ENCODE peak calls at places on chromosome 1, in nine cellular contexts. J, M, S, A, O, C, Y, E and I are unnamed samples.

GRCh38 chr1:30599721-30600120 is 123.7 kb downstream of the MATN1 start:
- DNase-seq in S (no peak), O (no peak), E (no peak), M (no peak), C (no peak), J (no peak), A (no peak), Y (no peak), I (no peak)

GRCh38 chr1:155052412-155053400 is 1.6 kb downstream of the ADAM15 start:
- DNase-seq in S (no peak), J (no peak), C (peak), E (no peak), A (no peak), Y (peak), O (no peak), M (no peak), I (peak)

GRCh38 chr1:108559215-108560142 is at the start of gene EEIG2:
- DNase-seq in A (peak), M (peak), E (peak), C (peak), J (no peak), Y (peak), O (peak), S (peak), I (peak)

GRCh38 chr1:39102537-39103320 is 76.6 kb downstream of the NDUFS5 start:
- DNase-seq in C (peak), Y (no peak), S (peak), E (no peak), A (peak), M (peak), O (peak), J (no peak), I (peak)

GRCh38 chr1:40439247-40439646 is 11.0 kb upstream of the ZFP69B start:
- DNase-seq in A (no peak), S (no peak), E (no peak), C (no peak), Y (no peak), M (no peak), O (no peak), J (no peak), I (no peak)

GRCh38 chr1:156420209-156421061 is 51.4 kb downstream of the RHBG start:
- DNase-seq in A (no peak), C (peak), E (no peak), Y (peak), M (no peak), S (no peak), O (no peak), J (no peak), I (peak)

GRCh38 chr1:216183427-216183826 is 239.8 kb downstream of the USH2A start:
- DNase-seq in Y (no peak), S (no peak), O (no peak), A (peak), J (no peak), C (no peak), M (no peak), E (no peak), I (no peak)

GRCh38 chr1:117669572-117669971 is 63.7 kb downstream of the TENT5C start:
- DNase-seq in E (no peak), A (no peak), Y (peak), S (no peak), C (no peak), J (no peak), O (no peak), M (no peak), I (no peak)

DNA sequence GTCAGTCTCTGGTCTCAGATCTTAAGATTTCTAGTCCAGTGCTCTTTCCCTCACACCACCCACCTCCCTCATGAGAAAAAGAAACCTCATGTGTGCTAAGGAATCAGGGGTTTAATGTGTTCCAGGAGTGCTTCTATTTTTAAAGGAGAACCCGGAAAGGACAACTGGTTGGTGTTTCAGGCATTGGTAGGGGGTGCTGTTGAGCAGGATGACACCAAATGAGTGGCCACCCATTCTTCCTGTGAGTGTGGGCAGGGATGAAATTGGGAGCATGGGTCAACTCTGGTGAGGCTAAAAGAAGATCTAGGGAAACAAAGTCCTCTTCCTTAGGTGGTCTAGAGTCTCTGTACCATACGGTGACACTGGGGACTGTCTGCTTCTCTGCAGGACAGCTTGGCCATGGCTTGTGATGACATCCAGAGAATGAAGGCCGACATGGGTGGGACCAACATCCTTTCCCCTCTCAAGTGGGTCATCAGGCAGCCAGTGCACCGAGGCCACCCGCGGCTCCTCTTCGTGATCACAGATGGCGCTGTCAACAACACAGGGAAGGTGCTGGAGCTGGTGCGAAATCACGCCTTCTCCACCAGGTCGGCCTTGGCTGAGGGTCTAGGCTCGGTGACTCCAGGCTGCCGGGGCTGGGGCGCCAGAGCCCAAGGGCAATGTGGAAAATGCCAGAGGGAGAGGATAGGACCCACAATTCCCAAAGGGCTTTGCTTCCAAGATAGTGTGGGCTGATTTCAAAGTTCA is 39.3 kb downstream of the VWA5B1 start:
- DNase-seq in M (no peak), A (no peak), C (no peak), J (no peak), Y (no peak), O (no peak), S (no peak), E (no peak), I (no peak)
- TF ChIP-seq CTCF in M (no peak), A (peak), C (no peak), J (no peak), Y (no peak), O (no peak), S (peak), E (no peak), I (peak)

GRCh38 chr1:165712764-165713163 is 14.4 kb upstream of the ALDH9A1 start:
- DNase-seq in O (no peak), Y (no peak), J (no peak), S (no peak), E (no peak), M (no peak), C (no peak), A (no peak), I (no peak)

GRCh38 chr1:165717918-165718515 is 19.7 kb upstream of the ALDH9A1 start:
- DNase-seq in J (peak), M (peak), S (peak), A (peak), O (peak), E (peak), Y (peak), C (peak), I (peak)
- TF ChIP-seq CTCF in J (peak), M (peak), S (peak), A (peak), O (peak), E (peak), Y (peak), C (peak), I (peak)

DNA sequence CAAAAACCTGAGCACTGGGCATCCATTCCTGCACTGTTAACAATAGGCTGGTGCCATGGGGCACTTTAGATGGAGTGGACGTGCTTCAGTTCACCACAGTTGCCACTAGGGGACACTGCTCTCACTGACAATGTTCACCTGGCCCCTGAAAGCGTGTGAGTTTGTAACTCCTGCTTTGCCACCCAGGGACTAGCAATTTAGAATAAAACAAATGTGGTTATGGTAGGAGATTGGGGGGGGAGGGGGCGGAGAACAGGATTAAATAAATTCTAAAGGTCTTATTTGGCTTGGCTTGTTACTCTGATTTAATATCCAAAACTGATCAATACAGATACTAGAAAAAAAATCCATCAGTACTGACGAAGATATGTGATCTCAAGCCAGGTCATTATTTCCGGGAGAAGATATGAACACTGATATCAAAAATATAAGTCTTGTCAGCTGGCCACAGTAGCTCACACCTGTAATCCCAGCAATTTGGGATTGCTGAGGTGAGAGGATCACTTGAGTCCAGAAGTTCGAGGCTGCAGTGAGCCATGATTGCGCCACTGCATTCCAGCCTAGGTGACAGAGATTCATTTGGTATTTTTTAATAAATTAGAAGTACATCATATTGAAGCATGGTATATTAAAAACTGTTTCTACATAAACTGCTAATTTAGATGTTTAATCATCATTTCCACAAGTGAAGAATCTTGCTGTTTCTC is 23.2 kb downstream of the INTS7 start:
- DNase-seq in M (peak), Y (peak), A (no peak), O (peak), S (peak), J (no peak), C (peak), E (peak), I (peak)
- TF ChIP-seq CTCF in M (peak), Y (peak), A (peak), O (peak), S (peak), J (peak), C (peak), E (peak), I (peak)

GRCh38 chr1:220991506-220991905 is 112.3 kb downstream of the HLX start:
- DNase-seq in C (no peak), E (no peak), J (no peak), A (no peak), O (no peak), M (no peak), Y (no peak), S (no peak), I (no peak)

GRCh38 chr1:220991959-220992704 is 112.9 kb downstream of the HLX start:
- DNase-seq in O (no peak), C (no peak), S (peak), E (no peak), M (peak), J (no peak), A (no peak), Y (no peak), I (no peak)

GRCh38 chr1:220992705-220993052 is 113.4 kb downstream of the HLX start:
- DNase-seq in O (no peak), M (no peak), Y (no peak), A (no peak), J (no peak), S (no peak), E (no peak), C (no peak), I (no peak)

GRCh38 chr1:220994671-220995070 is 115.4 kb downstream of the HLX start:
- DNase-seq in S (no peak), Y (no peak), M (no peak), A (no peak), C (no peak), O (no peak), E (no peak), J (no peak), I (no peak)

GRCh38 chr1:220990417-220991337 is 111.4 kb downstream of the HLX start:
- DNase-seq in E (no peak), M (no peak), S (peak), C (no peak), A (peak), O (no peak), Y (no peak), J (no peak), I (no peak)
- TF ChIP-seq CTCF in E (no peak), M (no peak), S (no peak), C (no peak), A (peak), O (no peak), Y (no peak), J (peak), I (no peak)

GRCh38 chr1:3703786-3704396 is 48.4 kb upstream of the CCDC27 start:
- DNase-seq in S (no peak), E (no peak), A (no peak), C (no peak), O (no peak), J (no peak), M (no peak), Y (no peak), I (no peak)

GRCh38 chr1:3702528-3702927 is 49.7 kb upstream of the CCDC27 start:
- DNase-seq in A (no peak), M (no peak), J (no peak), O (no peak), E (no peak), Y (no peak), C (no peak), S (no peak), I (no peak)

GRCh38 chr1:3705341-3705950 is 46.8 kb upstream of the CCDC27 start:
- DNase-seq in J (no peak), O (no peak), A (no peak), Y (no peak), S (no peak), M (no peak), E (no peak), C (no peak), I (no peak)

GRCh38 chr1:3700631-3701030 is 48.3 kb downstream of the TP73 start:
- DNase-seq in M (no peak), J (no peak), Y (no peak), O (no peak), E (no peak), S (no peak), A (no peak), C (no peak), I (no peak)

GRCh38 chr1:3702990-3703728 is 49.1 kb upstream of the CCDC27 start:
- DNase-seq in O (no peak), S (peak), C (no peak), Y (no peak), A (no peak), M (no peak), J (no peak), E (no peak), I (no peak)
- TF ChIP-seq CTCF in O (peak), S (peak), C (no peak), Y (no peak), A (no peak), M (no peak), J (no peak), E (peak), I (no peak)

DNA sequence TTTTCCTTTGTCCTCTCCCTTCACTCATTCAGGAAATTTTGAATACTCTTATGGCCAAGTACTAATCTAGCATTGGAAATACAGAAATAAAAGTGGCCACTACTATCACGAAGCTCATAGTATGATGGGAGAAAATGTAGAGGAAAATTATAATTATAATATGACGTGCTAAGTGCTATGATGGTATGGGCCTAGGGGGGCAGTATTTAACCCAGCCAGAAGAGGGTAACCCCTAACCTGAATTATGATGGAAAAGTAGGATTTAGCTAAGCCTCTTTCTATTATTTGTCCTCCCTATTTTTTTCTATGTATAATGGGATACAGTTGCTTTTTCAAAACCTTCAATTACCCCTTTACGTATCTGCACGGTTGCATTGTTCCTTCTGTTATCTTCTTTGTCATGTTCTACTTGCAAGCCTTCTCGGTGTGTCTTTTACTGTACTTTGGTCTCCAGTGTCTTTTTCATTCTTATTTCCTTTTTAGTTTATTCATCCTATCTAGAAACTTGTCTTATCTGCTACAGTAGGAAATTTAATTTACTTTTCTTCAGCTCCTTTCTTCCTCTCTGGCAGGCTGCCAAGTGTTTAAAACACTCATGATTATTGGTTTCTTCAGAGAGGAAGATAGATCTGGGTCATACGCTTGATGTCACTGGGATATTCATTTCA is 88.8 kb upstream of the GPR52 start:
- DNase-seq in M (no peak), A (no peak), O (no peak), J (no peak), C (no peak), S (no peak), E (no peak), Y (no peak), I (no peak)
- TF ChIP-seq CTCF in M (no peak), A (no peak), O (no peak), J (no peak), C (no peak), S (no peak), E (no peak), Y (no peak), I (no peak)

DNA sequence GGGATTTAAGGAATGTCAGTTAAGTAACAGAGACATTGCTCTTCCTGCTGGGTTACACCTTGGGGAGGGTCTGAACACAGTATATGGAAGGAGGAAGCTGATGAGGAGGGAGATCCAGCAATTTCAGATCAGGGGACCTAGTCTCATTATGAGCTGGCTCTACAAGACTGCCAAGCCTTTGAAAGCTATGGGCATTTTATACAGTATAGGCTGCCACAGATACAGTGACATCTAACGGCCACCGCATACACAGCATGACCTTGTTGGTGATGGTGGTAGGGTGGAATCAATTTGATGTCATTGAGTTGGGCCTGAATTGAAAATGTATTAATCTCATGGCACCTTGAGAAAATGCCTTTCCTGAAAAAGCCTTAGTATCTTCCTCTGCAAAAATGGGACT is 22.6 kb upstream of the ZP4 start:
- DNase-seq in J (no peak), M (no peak), A (no peak), C (no peak), O (no peak), Y (no peak), S (no peak), E (no peak), I (no peak)
- TF ChIP-seq CTCF in J (no peak), M (no peak), A (no peak), C (no peak), O (no peak), Y (no peak), S (no peak), E (no peak), I (no peak)

GRCh38 chr1:199460933-199461332 is 566.6 kb upstream of the NR5A2 start:
- DNase-seq in O (no peak), Y (no peak), A (no peak), J (no peak), S (peak), E (no peak), C (no peak), M (no peak), I (no peak)
- TF ChIP-seq CTCF in O (no peak), Y (no peak), A (no peak), J (no peak), S (peak), E (no peak), C (no peak), M (no peak), I (no peak)

GRCh38 chr1:194176212-194176611 is 989.8 kb upstream of the B3GALT2 start:
- DNase-seq in E (no peak), O (no peak), A (no peak), C (no peak), M (no peak), Y (no peak), S (no peak), J (no peak), I (no peak)
- TF ChIP-seq CTCF in E (no peak), O (no peak), A (no peak), C (no peak), M (no peak), Y (no peak), S (no peak), J (no peak), I (no peak)

GRCh38 chr1:51192213-51192843 is 43.7 kb upstream of the RNF11 start:
- DNase-seq in C (peak), O (peak), A (peak), M (peak), Y (peak), J (peak), E (peak), S (peak), I (peak)
- TF ChIP-seq CTCF in C (peak), O (peak), A (peak), M (peak), Y (peak), J (peak), E (peak), S (peak), I (peak)